ENCODE peak calls at places on chromosome X, in six cellular contexts. M is astrocyte of the spinal cord, U is iPS DF 6.9, A is EL, H is NCI-H2081, L is iPS-NIHi11. J is an unnamed sample.

GRCh38 chrX:77505227-77505626 is 58.0 kb downstream of the FGF16 start:
- DNase-seq in A (peak; percentile 39), M (peak; percentile 25), H (no peak), U (no peak), L (no peak), J (no peak)

GRCh38 chrX:20665441-20665840 is 398.7 kb upstream of the RPS6KA3 start:
- DNase-seq in U (no peak), M (no peak), L (no peak), A (peak; percentile 1), H (no peak), J (no peak)

GRCh38 chrX:129932792-129933321 is 26.9 kb downstream of the UTP14A start:
- DNase-seq in M (no peak), L (no peak), H (no peak), A (no peak), U (no peak), J (peak; percentile 11)

GRCh38 chrX:108811891-108812290 is 75.5 kb upstream of the IRS4 start:
- DNase-seq in L (peak; percentile 38), H (no peak), A (no peak), U (no peak), M (no peak), J (no peak)

GRCh38 chrX:109966246-109966645 is 36.7 kb upstream of the TMEM164 start:
- DNase-seq in A (peak; percentile 6), U (no peak), H (no peak), M (no peak), L (no peak), J (no peak)

GRCh38 chrX:135649561-135649960 is 63.9 kb upstream of the CT45A1 start:
- DNase-seq in H (no peak), M (no peak), A (no peak), L (no peak), U (no peak), J (no peak)

GRCh38 chrX:78710146-78710545 is 37.4 kb upstream of the LPAR4 start:
- DNase-seq in M (peak; percentile 27), L (no peak), H (no peak), A (peak; percentile 36), U (no peak), J (no peak)

GRCh38 chrX:10089378-10089795 is 67.4 kb upstream of the CLCN4 start:
- DNase-seq in A (peak; percentile 20), U (no peak), L (no peak), M (no peak), H (peak; percentile 28), J (no peak)

GRCh38 chrX:72247206-72247944 is 8.5 kb upstream of the ERCC6L start:
- DNase-seq in L (no peak), A (no peak), H (no peak), U (no peak), M (no peak), J (no peak)

GRCh38 chrX:404656-405055 is 17.9 kb upstream of the PPP2R3B start:
- DNase-seq in A (no peak), L (no peak), U (no peak), M (no peak), H (no peak), J (no peak)

GRCh38 chrX:49309401-49309981 is 6.0 kb downstream of the GAGE10 start:
- DNase-seq in L (peak; percentile 33), M (peak; percentile 31), U (peak; percentile 39), A (peak; percentile 10), H (no peak), J (peak; percentile 12)

GRCh38 chrX:65545456-65545855 is 10.9 kb upstream of the LAS1L start:
- DNase-seq in L (no peak), U (no peak), A (no peak), M (no peak), H (no peak), J (no peak)

GRCh38 chrX:116239944-116240391 is 69.4 kb downstream of the AGTR2 start:
- DNase-seq in A (peak; percentile 31), L (no peak), H (no peak), U (no peak), M (peak; percentile 50), J (no peak)

GRCh38 chrX:150767475-150768131 is 74.4 kb downstream of the MTMR1 start:
- DNase-seq in A (peak; percentile 81), U (no peak), L (no peak), H (no peak), M (peak; percentile 74), J (no peak)

GRCh38 chrX:36443007-36443406 is 523.5 kb downstream of the CFAP47 start:
- DNase-seq in A (no peak), M (no peak), L (no peak), U (no peak), H (no peak), J (no peak)

GRCh38 chrX:95332530-95332929 is 1352.1 kb upstream of the DIAPH2 start:
- DNase-seq in H (no peak), A (no peak), M (no peak), U (no peak), L (no peak), J (no peak)

GRCh38 chrX:57227691-57228090 is 58.8 kb upstream of the FAAH2 start:
- DNase-seq in L (no peak), A (no peak), M (no peak), U (peak; percentile 7), H (no peak), J (no peak)

GRCh38 chrX:27445438-27445837 is 17.7 kb downstream of the PPP4R3C start:
- DNase-seq in A (no peak), M (no peak), H (no peak), U (no peak), L (no peak), J (no peak)

GRCh38 chrX:153878969-153879653 is 6.9 kb downstream of the L1CAM start:
- DNase-seq in M (no peak), A (no peak), U (no peak), H (no peak), L (no peak), J (no peak)

GRCh38 chrX:111568356-111568755 is 56.9 kb downstream of the SERTM2 start:
- DNase-seq in H (peak; percentile 3), A (peak; percentile 5), L (peak; percentile 23), M (no peak), U (no peak), J (no peak)

GRCh38 chrX:17750436-17750835 is 13.1 kb downstream of the SCML1 start:
- DNase-seq in M (no peak), A (no peak), L (no peak), H (no peak), U (no peak), J (no peak)

GRCh38 chrX:46979340-46979739 is 67.1 kb downstream of the JADE3 start:
- DNase-seq in A (peak; percentile 72), H (no peak), U (no peak), M (peak; percentile 73), L (no peak), J (no peak)

GRCh38 chrX:120763269-120763668 is 112.4 kb downstream of the CT47B1 start:
- DNase-seq in H (no peak), A (no peak), L (no peak), U (no peak), M (no peak), J (no peak)

GRCh38 chrX:31715675-31716074 is 643.8 kb upstream of the FTHL17 start:
- DNase-seq in U (no peak), H (no peak), L (no peak), M (peak; percentile 12), A (no peak), J (no peak)

GRCh38 chrX:100994352-100995281 is 25.1 kb downstream of the ARL13A start:
- DNase-seq in M (peak; percentile 9), A (peak; percentile 65), U (no peak), H (no peak), L (no peak), J (no peak)

GRCh38 chrX:103338663-103339062 is 8.6 kb downstream of the TCEAL7 start:
- DNase-seq in U (no peak), L (no peak), H (no peak), A (no peak), M (no peak), J (no peak)

GRCh38 chrX:50456712-50457484 is 13.7 kb downstream of the DGKK start:
- DNase-seq in A (no peak), H (no peak), L (no peak), U (no peak), M (no peak), J (no peak)

J was measured in naive B cell.